ENCODE peak calls at places on chromosomes 1 and 21, in eight cellular contexts. One of them, this sample, is unnamed.

GRCh38 chr21:26365849-26366248 is 195.3 kb upstream of the APP start:
- DNase-seq in heart right ventricle: no peak
- DNase-seq in breast epithelium: no peak
- DNase-seq in mammary epithelial cell: peak; percentile 61
- DNase-seq in GM06990: no peak
- DNase-seq in uterus: no peak
- DNase-seq in WERI-Rb-1: no peak
- DNase-seq in left ventricle myocardium inferior: no peak
- DNase-seq in this sample: no peak

GRCh38 chr1:182301467-182302198 is 90.0 kb downstream of the GLUL start:
- DNase-seq in WERI-Rb-1: peak; percentile 49
- DNase-seq in uterus: no peak
- DNase-seq in left ventricle myocardium inferior: peak; percentile 55
- DNase-seq in heart right ventricle: peak; percentile 48
- DNase-seq in GM06990: no peak
- DNase-seq in mammary epithelial cell: peak; percentile 80
- DNase-seq in breast epithelium: no peak
- DNase-seq in this sample: peak; percentile 27

GRCh38 chr21:14086553-14086952 is 124.2 kb downstream of the LIPI start:
- DNase-seq in mammary epithelial cell: peak; percentile 2
- DNase-seq in uterus: no peak
- DNase-seq in breast epithelium: no peak
- DNase-seq in WERI-Rb-1: no peak
- DNase-seq in GM06990: no peak
- DNase-seq in left ventricle myocardium inferior: no peak
- DNase-seq in heart right ventricle: no peak
- DNase-seq in this sample: no peak

GRCh38 chr1:224498574-224499170 is 64.1 kb upstream of the WDR26 start:
- DNase-seq in uterus: no peak
- DNase-seq in mammary epithelial cell: peak; percentile 88
- DNase-seq in breast epithelium: no peak
- DNase-seq in GM06990: no peak
- DNase-seq in heart right ventricle: peak; percentile 11
- DNase-seq in left ventricle myocardium inferior: no peak
- DNase-seq in WERI-Rb-1: no peak
- DNase-seq in this sample: peak; percentile 36

GRCh38 chr1:10918531-10918930 is 93.9 kb upstream of the TARDBP start:
- DNase-seq in breast epithelium: no peak
- DNase-seq in uterus: no peak
- DNase-seq in GM06990: no peak
- DNase-seq in left ventricle myocardium inferior: no peak
- DNase-seq in mammary epithelial cell: no peak
- DNase-seq in WERI-Rb-1: no peak
- DNase-seq in heart right ventricle: no peak
- DNase-seq in this sample: no peak

GRCh38 chr1:9877962-9878361 is 32.1 kb downstream of the CTNNBIP1 start:
- DNase-seq in WERI-Rb-1: no peak
- DNase-seq in mammary epithelial cell: peak; percentile 81
- DNase-seq in heart right ventricle: no peak
- DNase-seq in uterus: no peak
- DNase-seq in left ventricle myocardium inferior: no peak
- DNase-seq in breast epithelium: no peak
- DNase-seq in GM06990: no peak
- DNase-seq in this sample: no peak

GRCh38 chr1:119000371-119001180 is 12.4 kb upstream of the TBX15 start:
- DNase-seq in heart right ventricle: no peak
- DNase-seq in mammary epithelial cell: no peak
- DNase-seq in uterus: no peak
- DNase-seq in WERI-Rb-1: no peak
- DNase-seq in breast epithelium: no peak
- DNase-seq in left ventricle myocardium inferior: no peak
- DNase-seq in GM06990: no peak
- DNase-seq in this sample: no peak

GRCh38 chr1:171486048-171486519 is 754 bp downstream of the PRRC2C start:
- DNase-seq in breast epithelium: no peak
- DNase-seq in uterus: no peak
- DNase-seq in heart right ventricle: no peak
- DNase-seq in left ventricle myocardium inferior: no peak
- DNase-seq in GM06990: no peak
- DNase-seq in WERI-Rb-1: no peak
- DNase-seq in mammary epithelial cell: peak; percentile 79
- DNase-seq in this sample: peak; percentile 22

GRCh38 chr1:114250683-114251572 is 97.3 kb upstream of the SYT6 start:
- DNase-seq in WERI-Rb-1: no peak
- DNase-seq in mammary epithelial cell: no peak
- DNase-seq in breast epithelium: no peak
- DNase-seq in GM06990: no peak
- DNase-seq in uterus: no peak
- DNase-seq in heart right ventricle: peak; percentile 26
- DNase-seq in left ventricle myocardium inferior: peak; percentile 27
- DNase-seq in this sample: no peak

GRCh38 chr1:172089768-172090510 is 248.6 kb downstream of the DNM3 start:
- DNase-seq in WERI-Rb-1: peak; percentile 35
- DNase-seq in uterus: peak; percentile 61
- DNase-seq in heart right ventricle: peak; percentile 28
- DNase-seq in GM06990: peak; percentile 65
- DNase-seq in mammary epithelial cell: peak; percentile 53
- DNase-seq in breast epithelium: peak; percentile 59
- DNase-seq in left ventricle myocardium inferior: peak; percentile 40
- DNase-seq in this sample: peak; percentile 79

GRCh38 chr1:168157638-168158037 is 20.9 kb upstream of the GPR161 start:
- DNase-seq in left ventricle myocardium inferior: no peak
- DNase-seq in GM06990: no peak
- DNase-seq in WERI-Rb-1: no peak
- DNase-seq in mammary epithelial cell: no peak
- DNase-seq in breast epithelium: no peak
- DNase-seq in heart right ventricle: no peak
- DNase-seq in uterus: no peak
- DNase-seq in this sample: no peak

DNA sequence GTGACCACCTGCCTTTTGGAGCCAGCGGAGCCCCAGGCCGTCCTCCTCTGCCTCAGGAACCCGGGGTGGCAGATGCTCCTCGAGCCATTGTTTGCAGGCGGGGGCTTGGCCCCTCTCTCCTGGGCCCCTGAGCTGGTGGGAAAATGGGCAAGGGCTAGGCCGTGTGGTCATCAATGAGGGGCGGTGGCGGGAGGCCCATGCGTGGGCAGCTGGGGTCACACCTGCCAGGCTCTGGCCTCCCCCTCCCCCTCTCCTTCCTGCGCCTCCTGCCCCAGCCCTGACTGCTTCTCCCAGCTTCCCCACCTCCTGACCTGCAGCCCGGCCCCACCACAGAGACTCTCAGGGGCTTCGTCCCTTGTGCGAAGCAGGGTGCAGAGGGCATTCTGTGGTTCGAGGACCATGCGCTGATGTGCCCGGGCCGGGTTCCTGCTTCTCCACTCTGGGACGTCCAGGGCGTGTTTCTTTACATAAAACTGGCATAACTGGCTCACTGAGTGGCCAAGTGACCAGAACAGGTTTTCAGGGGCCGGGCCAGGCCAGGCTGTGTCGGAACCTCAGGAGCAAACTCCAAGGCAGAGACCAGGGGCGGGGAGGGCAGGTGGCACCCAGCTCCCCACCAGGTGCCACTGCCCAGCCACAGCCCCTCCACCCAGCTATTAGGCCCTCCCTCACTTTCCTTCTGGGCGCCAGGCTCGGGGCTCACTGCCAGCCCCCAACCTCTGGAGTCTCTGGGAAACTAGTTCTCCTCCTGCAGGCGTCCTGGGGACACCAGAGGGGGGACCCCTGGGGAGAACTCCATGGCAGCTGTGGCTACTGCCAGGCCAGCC is 9.3 kb downstream of the SAMD11 start:
- DNase-seq in WERI-Rb-1: no peak
- DNase-seq in heart right ventricle: no peak
- DNase-seq in mammary epithelial cell: no peak
- DNase-seq in GM06990: no peak
- DNase-seq in breast epithelium: peak; percentile 77
- DNase-seq in uterus: no peak
- DNase-seq in left ventricle myocardium inferior: no peak
- DNase-seq in this sample: peak; percentile 28
- H3K27me3 ChIP-seq in WERI-Rb-1: no peaks in the 10 kb centered on the region
- H3K27me3 ChIP-seq in heart right ventricle: peaks cover 73% of the 10 kb centered on the region
- H3K27me3 ChIP-seq in mammary epithelial cell: peaks cover 40% of the 10 kb centered on the region
- H3K27me3 ChIP-seq in GM06990: no peaks in the 10 kb centered on the region
- H3K27me3 ChIP-seq in breast epithelium: peaks cover 5% of the 10 kb centered on the region
- H3K27me3 ChIP-seq in uterus: no peaks in the 10 kb centered on the region
- H3K27me3 ChIP-seq in left ventricle myocardium inferior: peaks cover 91% of the 10 kb centered on the region
- H3K27me3 ChIP-seq in this sample: peaks cover 29% of the 10 kb centered on the region

GRCh38 chr1:147078606-147079399 is 93.5 kb downstream of the PRKAB2 start:
- DNase-seq in heart right ventricle: no peak
- DNase-seq in mammary epithelial cell: no peak
- DNase-seq in breast epithelium: no peak
- DNase-seq in GM06990: no peak
- DNase-seq in WERI-Rb-1: no peak
- DNase-seq in uterus: no peak
- DNase-seq in left ventricle myocardium inferior: no peak
- DNase-seq in this sample: no peak
- H3K27me3 ChIP-seq in heart right ventricle: peaks cover 100% of the 10 kb centered on the region
- H3K27me3 ChIP-seq in mammary epithelial cell: peaks cover 42% of the 10 kb centered on the region
- H3K27me3 ChIP-seq in breast epithelium: peaks cover 5% of the 10 kb centered on the region
- H3K27me3 ChIP-seq in GM06990: peaks cover 4% of the 10 kb centered on the region
- H3K27me3 ChIP-seq in WERI-Rb-1: peaks cover 91% of the 10 kb centered on the region
- H3K27me3 ChIP-seq in uterus: peaks cover 87% of the 10 kb centered on the region
- H3K27me3 ChIP-seq in left ventricle myocardium inferior: peaks cover 100% of the 10 kb centered on the region
- H3K27me3 ChIP-seq in this sample: no peaks in the 10 kb centered on the region

GRCh38 chr1:201419241-201419640 is 2.3 kb downstream of the TNNI1 start:
- DNase-seq in mammary epithelial cell: no peak
- DNase-seq in WERI-Rb-1: no peak
- DNase-seq in heart right ventricle: no peak
- DNase-seq in breast epithelium: no peak
- DNase-seq in GM06990: no peak
- DNase-seq in left ventricle myocardium inferior: no peak
- DNase-seq in uterus: no peak
- DNase-seq in this sample: no peak
- H3K27me3 ChIP-seq in mammary epithelial cell: no peaks in the 10 kb centered on the region
- H3K27me3 ChIP-seq in WERI-Rb-1: peaks cover 5% of the 10 kb centered on the region
- H3K27me3 ChIP-seq in heart right ventricle: no peaks in the 10 kb centered on the region
- H3K27me3 ChIP-seq in breast epithelium: no peaks in the 10 kb centered on the region
- H3K27me3 ChIP-seq in GM06990: no peaks in the 10 kb centered on the region
- H3K27me3 ChIP-seq in left ventricle myocardium inferior: no peaks in the 10 kb centered on the region
- H3K27me3 ChIP-seq in uterus: no peaks in the 10 kb centered on the region
- H3K27me3 ChIP-seq in this sample: no peaks in the 10 kb centered on the region

DNA sequence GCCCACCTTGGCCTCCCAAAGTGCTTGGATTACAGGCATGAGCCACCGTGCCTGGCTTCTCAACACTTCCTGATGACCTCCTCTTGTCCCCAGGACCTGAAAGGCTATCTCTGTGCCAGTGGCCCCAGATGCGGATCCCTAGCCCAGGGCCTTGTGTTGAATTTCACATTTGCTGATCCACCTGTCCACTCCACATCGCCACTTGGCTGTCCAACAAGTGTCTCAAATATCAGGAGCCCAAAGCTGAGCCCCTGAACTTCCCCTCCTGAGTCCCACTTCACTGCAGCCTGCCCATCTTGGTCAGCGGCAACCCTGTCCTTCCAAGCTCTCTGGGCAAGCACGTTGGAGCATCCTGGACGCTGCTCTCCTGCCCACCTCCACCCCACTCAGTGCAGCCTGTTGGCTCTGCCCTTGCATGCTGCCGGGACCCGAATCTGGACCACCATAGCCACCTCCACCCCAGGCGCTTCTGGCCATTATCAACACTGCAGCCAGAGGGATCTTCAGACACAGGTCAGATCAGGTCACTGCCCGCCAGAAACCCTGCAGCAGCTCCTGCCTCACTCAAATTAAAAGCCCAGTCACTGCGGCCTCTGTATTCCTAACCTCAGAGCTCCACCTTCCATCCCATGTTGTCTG is 352.5 kb upstream of the VAMP3 start:
- DNase-seq in heart right ventricle: peak; percentile 1
- DNase-seq in uterus: peak; percentile 3
- DNase-seq in left ventricle myocardium inferior: no peak
- DNase-seq in GM06990: no peak
- DNase-seq in WERI-Rb-1: peak; percentile 4
- DNase-seq in breast epithelium: peak; percentile 25
- DNase-seq in mammary epithelial cell: no peak
- DNase-seq in this sample: no peak
- H3K27me3 ChIP-seq in heart right ventricle: no peaks in the 10 kb centered on the region
- H3K27me3 ChIP-seq in uterus: no peaks in the 10 kb centered on the region
- H3K27me3 ChIP-seq in left ventricle myocardium inferior: no peaks in the 10 kb centered on the region
- H3K27me3 ChIP-seq in GM06990: no peaks in the 10 kb centered on the region
- H3K27me3 ChIP-seq in WERI-Rb-1: no peaks in the 10 kb centered on the region
- H3K27me3 ChIP-seq in breast epithelium: no peaks in the 10 kb centered on the region
- H3K27me3 ChIP-seq in mammary epithelial cell: no peaks in the 10 kb centered on the region
- H3K27me3 ChIP-seq in this sample: no peaks in the 10 kb centered on the region

This sample was measured in body of pancreas.